ENCODE peak calls at places on chromosome 14, in four cellular contexts. K, N, P and F are unnamed samples.

GRCh38 chr14:96901227-96901626 is 104.0 kb downstream of the VRK1 start:
- DNase-seq in K (no peak), P (no peak), N (no peak), F (no peak)

GRCh38 chr14:90607141-90607540 is 209.1 kb downstream of the TTC7B start:
- DNase-seq in N (no peak), P (no peak), K (no peak), F (no peak)

GRCh38 chr14:93305708-93306418 is 27.0 kb downstream of the BTBD7 start:
- DNase-seq in P (no peak), N (no peak), K (no peak), F (no peak)

GRCh38 chr14:55141812-55142211 is 12.8 kb downstream of the LGALS3 start:
- DNase-seq in P (no peak), N (no peak), K (no peak), F (no peak)

GRCh38 chr14:53183071-53183470 is 29.9 kb upstream of the DDHD1 start:
- DNase-seq in P (no peak), N (no peak), K (no peak), F (no peak)

GRCh38 chr14:61744239-61744638 is 18.0 kb upstream of the SNAPC1 start:
- DNase-seq in N (no peak), K (no peak), P (no peak), F (no peak)

GRCh38 chr14:34997762-34998161 is 15.0 kb downstream of the SRP54 start:
- DNase-seq in P (peak), N (no peak), K (no peak), F (no peak)

GRCh38 chr14:64920465-64920864 is 6.2 kb downstream of the CHURC1 start:
- DNase-seq in K (no peak), N (no peak), P (no peak), F (no peak)

GRCh38 chr14:87944987-87945604 is 47.9 kb downstream of the GALC start:
- DNase-seq in N (peak), K (no peak), P (peak), F (peak)